ENCODE peak calls at places on chromosomes 16 and 17, in eight cellular contexts. One of them, this sample, is unnamed.

GRCh38 chr16:86324320-86324719 is 186.0 kb upstream of the FOXF1 start:
- DNase-seq in DND-41: no peak
- DNase-seq in lung: no peak
- DNase-seq in body of pancreas: no peak
- DNase-seq in brain microvascular endothelial cell: no peak
- DNase-seq in H9: no peak
- DNase-seq in activated naive CD4-positive, alpha-beta T cell treated with Interleukin-2 at 50 U/mL for 16 hours: no peak
- DNase-seq in neural crest cell: no peak
- DNase-seq in this sample: no peak

GRCh38 chr17:46977348-46977747 is 1.7 kb downstream of the RPRML start:
- DNase-seq in DND-41: no peak
- DNase-seq in lung: no peak
- DNase-seq in body of pancreas: peak; percentile 79
- DNase-seq in brain microvascular endothelial cell: no peak
- DNase-seq in H9: peak; percentile 98
- DNase-seq in activated naive CD4-positive, alpha-beta T cell treated with Interleukin-2 at 50 U/mL for 16 hours: no peak
- DNase-seq in neural crest cell: peak; percentile 61
- DNase-seq in this sample: peak; percentile 79

GRCh38 chr17:78995022-78995760 is 14.4 kb downstream of the CANT1 start:
- DNase-seq in DND-41: no peak
- DNase-seq in lung: no peak
- DNase-seq in body of pancreas: no peak
- DNase-seq in brain microvascular endothelial cell: no peak
- DNase-seq in H9: no peak
- DNase-seq in activated naive CD4-positive, alpha-beta T cell treated with Interleukin-2 at 50 U/mL for 16 hours: no peak
- DNase-seq in neural crest cell: no peak
- DNase-seq in this sample: peak; percentile 5

GRCh38 chr17:29169806-29170591 is 10.2 kb downstream of the MYO18A start:
- DNase-seq in DND-41: no peak
- DNase-seq in lung: no peak
- DNase-seq in body of pancreas: no peak
- DNase-seq in brain microvascular endothelial cell: no peak
- DNase-seq in H9: no peak
- DNase-seq in activated naive CD4-positive, alpha-beta T cell treated with Interleukin-2 at 50 U/mL for 16 hours: no peak
- DNase-seq in neural crest cell: no peak
- DNase-seq in this sample: no peak

GRCh38 chr16:30569746-30570325 is 1.7 kb downstream of the ZNF688 start:
- DNase-seq in DND-41: no peak
- DNase-seq in lung: no peak
- DNase-seq in body of pancreas: no peak
- DNase-seq in brain microvascular endothelial cell: no peak
- DNase-seq in H9: peak; percentile 30
- DNase-seq in activated naive CD4-positive, alpha-beta T cell treated with Interleukin-2 at 50 U/mL for 16 hours: no peak
- DNase-seq in neural crest cell: no peak
- DNase-seq in this sample: no peak

GRCh38 chr17:10798332-10798749 is 5.6 kb downstream of the TMEM238L start:
- DNase-seq in DND-41: no peak
- DNase-seq in lung: no peak
- DNase-seq in body of pancreas: peak; percentile 69
- DNase-seq in brain microvascular endothelial cell: no peak
- DNase-seq in H9: no peak
- DNase-seq in activated naive CD4-positive, alpha-beta T cell treated with Interleukin-2 at 50 U/mL for 16 hours: no peak
- DNase-seq in neural crest cell: no peak
- DNase-seq in this sample: no peak

GRCh38 chr17:32516940-32517711 is 30.3 kb downstream of the CDK5R1 start:
- DNase-seq in DND-41: no peak
- DNase-seq in lung: no peak
- DNase-seq in body of pancreas: no peak
- DNase-seq in brain microvascular endothelial cell: no peak
- DNase-seq in H9: no peak
- DNase-seq in activated naive CD4-positive, alpha-beta T cell treated with Interleukin-2 at 50 U/mL for 16 hours: no peak
- DNase-seq in neural crest cell: no peak
- DNase-seq in this sample: no peak

GRCh38 chr16:50706250-50706649 is 12.8 kb downstream of the NOD2 start:
- DNase-seq in DND-41: no peak
- DNase-seq in lung: no peak
- DNase-seq in body of pancreas: no peak
- DNase-seq in brain microvascular endothelial cell: no peak
- DNase-seq in H9: no peak
- DNase-seq in activated naive CD4-positive, alpha-beta T cell treated with Interleukin-2 at 50 U/mL for 16 hours: no peak
- DNase-seq in neural crest cell: no peak
- DNase-seq in this sample: no peak

GRCh38 chr17:7004398-7005253 is 7.8 kb upstream of the RNASEK start:
- DNase-seq in DND-41: peak; percentile 55
- DNase-seq in lung: no peak
- DNase-seq in body of pancreas: no peak
- DNase-seq in brain microvascular endothelial cell: peak; percentile 43
- DNase-seq in H9: no peak
- DNase-seq in activated naive CD4-positive, alpha-beta T cell treated with Interleukin-2 at 50 U/mL for 16 hours: peak; percentile 7
- DNase-seq in neural crest cell: peak; percentile 45
- DNase-seq in this sample: peak; percentile 62

GRCh38 chr16:27369806-27370205 is 32.2 kb upstream of the IL21R start:
- DNase-seq in DND-41: no peak
- DNase-seq in lung: no peak
- DNase-seq in body of pancreas: no peak
- DNase-seq in brain microvascular endothelial cell: peak; percentile 43
- DNase-seq in H9: no peak
- DNase-seq in activated naive CD4-positive, alpha-beta T cell treated with Interleukin-2 at 50 U/mL for 16 hours: no peak
- DNase-seq in neural crest cell: no peak
- DNase-seq in this sample: no peak

GRCh38 chr16:65122974-65123845 is 1.3 kb upstream of the CDH11 start:
- DNase-seq in DND-41: no peak
- DNase-seq in lung: peak; percentile 39
- DNase-seq in body of pancreas: peak; percentile 25
- DNase-seq in brain microvascular endothelial cell: no peak
- DNase-seq in H9: peak; percentile 35
- DNase-seq in activated naive CD4-positive, alpha-beta T cell treated with Interleukin-2 at 50 U/mL for 16 hours: no peak
- DNase-seq in neural crest cell: peak; percentile 6
- DNase-seq in this sample: no peak

GRCh38 chr16:46727184-46727583 is 21.0 kb downstream of the MYLK3 start:
- DNase-seq in DND-41: no peak
- DNase-seq in lung: no peak
- DNase-seq in body of pancreas: no peak
- DNase-seq in brain microvascular endothelial cell: no peak
- DNase-seq in H9: no peak
- DNase-seq in activated naive CD4-positive, alpha-beta T cell treated with Interleukin-2 at 50 U/mL for 16 hours: no peak
- DNase-seq in neural crest cell: no peak
- DNase-seq in this sample: no peak

GRCh38 chr17:82058230-82058854 is 6.6 kb downstream of the GPS1 start:
- DNase-seq in DND-41: peak; percentile 8
- DNase-seq in lung: no peak
- DNase-seq in body of pancreas: no peak
- DNase-seq in brain microvascular endothelial cell: no peak
- DNase-seq in H9: no peak
- DNase-seq in activated naive CD4-positive, alpha-beta T cell treated with Interleukin-2 at 50 U/mL for 16 hours: no peak
- DNase-seq in neural crest cell: no peak
- DNase-seq in this sample: no peak

GRCh38 chr17:32502013-32502412 is 15.2 kb downstream of the CDK5R1 start:
- DNase-seq in DND-41: no peak
- DNase-seq in lung: no peak
- DNase-seq in body of pancreas: no peak
- DNase-seq in brain microvascular endothelial cell: no peak
- DNase-seq in H9: no peak
- DNase-seq in activated naive CD4-positive, alpha-beta T cell treated with Interleukin-2 at 50 U/mL for 16 hours: no peak
- DNase-seq in neural crest cell: no peak
- DNase-seq in this sample: no peak

GRCh38 chr16:67647681-67648080 is 2.7 kb downstream of the CARMIL2 start:
- DNase-seq in DND-41: no peak
- DNase-seq in lung: no peak
- DNase-seq in body of pancreas: no peak
- DNase-seq in brain microvascular endothelial cell: no peak
- DNase-seq in H9: no peak
- DNase-seq in activated naive CD4-positive, alpha-beta T cell treated with Interleukin-2 at 50 U/mL for 16 hours: no peak
- DNase-seq in neural crest cell: no peak
- DNase-seq in this sample: no peak

GRCh38 chr16:48232459-48233040 is 11.6 kb upstream of the LONP2 start:
- DNase-seq in DND-41: no peak
- DNase-seq in lung: no peak
- DNase-seq in body of pancreas: no peak
- DNase-seq in brain microvascular endothelial cell: no peak
- DNase-seq in H9: no peak
- DNase-seq in activated naive CD4-positive, alpha-beta T cell treated with Interleukin-2 at 50 U/mL for 16 hours: peak; percentile 4
- DNase-seq in neural crest cell: no peak
- DNase-seq in this sample: no peak

GRCh38 chr17:2267354-2267753 is 36.2 kb downstream of the SMG6 start:
- DNase-seq in DND-41: no peak
- DNase-seq in lung: no peak
- DNase-seq in body of pancreas: no peak
- DNase-seq in brain microvascular endothelial cell: no peak
- DNase-seq in H9: no peak
- DNase-seq in activated naive CD4-positive, alpha-beta T cell treated with Interleukin-2 at 50 U/mL for 16 hours: no peak
- DNase-seq in neural crest cell: no peak
- DNase-seq in this sample: no peak

GRCh38 chr16:27237229-27238015 is 31.1 kb downstream of the NSMCE1 start:
- DNase-seq in DND-41: peak; percentile 86
- DNase-seq in lung: no peak
- DNase-seq in body of pancreas: no peak
- DNase-seq in brain microvascular endothelial cell: peak; percentile 46
- DNase-seq in H9: no peak
- DNase-seq in activated naive CD4-positive, alpha-beta T cell treated with Interleukin-2 at 50 U/mL for 16 hours: peak; percentile 82
- DNase-seq in neural crest cell: no peak
- DNase-seq in this sample: no peak

GRCh38 chr16:1792836-1793577 is 498 bp downstream of the IGFALS start:
- DNase-seq in DND-41: no peak
- DNase-seq in lung: no peak
- DNase-seq in body of pancreas: no peak
- DNase-seq in brain microvascular endothelial cell: no peak
- DNase-seq in H9: no peak
- DNase-seq in activated naive CD4-positive, alpha-beta T cell treated with Interleukin-2 at 50 U/mL for 16 hours: no peak
- DNase-seq in neural crest cell: no peak
- DNase-seq in this sample: no peak

GRCh38 chr16:84550096-84550495 is 45.6 kb upstream of the MEAK7 start:
- DNase-seq in DND-41: no peak
- DNase-seq in lung: no peak
- DNase-seq in body of pancreas: no peak
- DNase-seq in brain microvascular endothelial cell: no peak
- DNase-seq in H9: no peak
- DNase-seq in activated naive CD4-positive, alpha-beta T cell treated with Interleukin-2 at 50 U/mL for 16 hours: no peak
- DNase-seq in neural crest cell: no peak
- DNase-seq in this sample: no peak

GRCh38 chr17:77741109-77741508 is 217.4 kb upstream of the TNRC6C start:
- DNase-seq in DND-41: no peak
- DNase-seq in lung: no peak
- DNase-seq in body of pancreas: no peak
- DNase-seq in brain microvascular endothelial cell: no peak
- DNase-seq in H9: peak; percentile 76
- DNase-seq in activated naive CD4-positive, alpha-beta T cell treated with Interleukin-2 at 50 U/mL for 16 hours: peak; percentile 37
- DNase-seq in neural crest cell: no peak
- DNase-seq in this sample: no peak

GRCh38 chr16:57137566-57138273 is 45.3 kb downstream of the CPNE2 start:
- DNase-seq in DND-41: no peak
- DNase-seq in lung: no peak
- DNase-seq in body of pancreas: no peak
- DNase-seq in brain microvascular endothelial cell: no peak
- DNase-seq in H9: no peak
- DNase-seq in activated naive CD4-positive, alpha-beta T cell treated with Interleukin-2 at 50 U/mL for 16 hours: no peak
- DNase-seq in neural crest cell: no peak
- DNase-seq in this sample: no peak

GRCh38 chr16:85308585-85309540 is 196.6 kb upstream of the CIBAR2 start:
- DNase-seq in DND-41: no peak
- DNase-seq in lung: no peak
- DNase-seq in body of pancreas: no peak
- DNase-seq in brain microvascular endothelial cell: no peak
- DNase-seq in H9: no peak
- DNase-seq in activated naive CD4-positive, alpha-beta T cell treated with Interleukin-2 at 50 U/mL for 16 hours: no peak
- DNase-seq in neural crest cell: no peak
- DNase-seq in this sample: no peak

GRCh38 chr16:877242-878065 is 76.9 kb upstream of the GNG13 start:
- DNase-seq in DND-41: no peak
- DNase-seq in lung: no peak
- DNase-seq in body of pancreas: no peak
- DNase-seq in brain microvascular endothelial cell: no peak
- DNase-seq in H9: no peak
- DNase-seq in activated naive CD4-positive, alpha-beta T cell treated with Interleukin-2 at 50 U/mL for 16 hours: no peak
- DNase-seq in neural crest cell: no peak
- DNase-seq in this sample: no peak

GRCh38 chr16:11333696-11334095 is 11.6 kb upstream of the RMI2 start:
- DNase-seq in DND-41: no peak
- DNase-seq in lung: no peak
- DNase-seq in body of pancreas: no peak
- DNase-seq in brain microvascular endothelial cell: no peak
- DNase-seq in H9: no peak
- DNase-seq in activated naive CD4-positive, alpha-beta T cell treated with Interleukin-2 at 50 U/mL for 16 hours: no peak
- DNase-seq in neural crest cell: no peak
- DNase-seq in this sample: no peak

This sample was measured in HuH-7.